ENCODE peak calls at places on chromosomes 4 and X, in ten cellular contexts. V is natural killer cell, H is osteocyte, Q is lower lobe of right lung, O is mammary epithelial cell, M is GM13976, J is hepatocyte, A is body of pancreas, Y is ovary, P is left ventricle myocardium inferior. Z is an unnamed sample.

GRCh38 chrX:18701621-18702361 is 5.7 kb upstream of the PPEF1 start:
- DNase-seq in V (no peak), H (no peak), Q (peak), O (no peak), M (no peak), J (no peak), A (no peak), Y (no peak), P (peak), Z (no peak)

GRCh38 chrX:55839480-55839879 is 121.9 kb downstream of the RRAGB start:
- DNase-seq in V (no peak), H (no peak), Q (no peak), O (no peak), M (no peak), J (peak), A (no peak), Y (no peak), P (no peak), Z (no peak)

GRCh38 chr4:114263233-114263632 is 283.8 kb upstream of the ARSJ start:
- DNase-seq in V (no peak), H (no peak), Q (no peak), O (peak), M (no peak), J (no peak), A (no peak), Y (no peak), P (no peak), Z (no peak)

GRCh38 chr4:176563591-176563990 is 229.1 kb downstream of the VEGFC start:
- DNase-seq in V (no peak), H (no peak), Q (no peak), O (no peak), M (no peak), J (peak), A (no peak), Y (no peak), P (no peak), Z (no peak)

GRCh38 chr4:128286474-128287158 is 997 bp downstream of the PGRMC2 start:
- DNase-seq in V (no peak), H (no peak), Q (no peak), O (peak), M (peak), J (peak), A (peak), Y (no peak), P (no peak), Z (no peak)

GRCh38 chrX:110678591-110678990 is 117.0 kb downstream of the CHRDL1 start:
- DNase-seq in V (no peak), H (no peak), Q (no peak), O (no peak), M (no peak), J (no peak), A (no peak), Y (no peak), P (no peak), Z (no peak)

GRCh38 chrX:111009256-111009655 is 86.7 kb upstream of the PAK3 start:
- DNase-seq in V (no peak), H (no peak), Q (no peak), O (no peak), M (no peak), J (no peak), A (no peak), Y (no peak), P (no peak), Z (no peak)

GRCh38 chr4:186472948-186473347 is 82.4 kb downstream of the MTNR1A start:
- DNase-seq in V (no peak), H (no peak), Q (no peak), O (peak), M (no peak), J (peak), A (no peak), Y (no peak), P (no peak), Z (no peak)

GRCh38 chr4:135605096-135605495 is 1403.5 kb upstream of the PABPC4L start:
- DNase-seq in V (no peak), H (no peak), Q (no peak), O (no peak), M (no peak), J (no peak), A (no peak), Y (no peak), P (no peak), Z (no peak)

GRCh38 chr4:105600951-105601350 is 48.5 kb downstream of the ARHGEF38 start:
- DNase-seq in V (no peak), H (no peak), Q (no peak), O (no peak), M (no peak), J (no peak), A (no peak), Y (no peak), P (no peak), Z (no peak)

GRCh38 chr4:20254517-20255250 is 3.0 kb downstream of the SLIT2 start:
- DNase-seq in V (no peak), H (peak), Q (peak), O (no peak), M (peak), J (peak), A (no peak), Y (peak), P (peak), Z (no peak)

GRCh38 chrX:30659421-30659820 is 6.2 kb downstream of the GK start:
- DNase-seq in V (no peak), H (no peak), Q (no peak), O (peak), M (no peak), J (peak), A (no peak), Y (no peak), P (no peak), Z (no peak)

GRCh38 chr4:82638479-82638878 is 76.7 kb upstream of the TMEM150C start:
- DNase-seq in V (no peak), H (no peak), Q (no peak), O (no peak), M (no peak), J (no peak), A (no peak), Y (no peak), P (no peak), Z (no peak)

GRCh38 chr4:162952232-162952631 is 214.5 kb downstream of the NAF1 start:
- DNase-seq in V (no peak), H (no peak), Q (no peak), O (peak), M (no peak), J (peak), A (no peak), Y (no peak), P (no peak), Z (peak)

GRCh38 chrX:71867680-71868079 is 43.0 kb upstream of the NHSL2 start:
- DNase-seq in V (no peak), H (no peak), Q (no peak), O (no peak), M (peak), J (no peak), A (no peak), Y (no peak), P (no peak), Z (no peak)

GRCh38 chr4:7337196-7338058 is 97.3 kb downstream of the PSAPL1 start:
- DNase-seq in V (no peak), H (no peak), Q (peak), O (no peak), M (no peak), J (no peak), A (no peak), Y (no peak), P (peak), Z (no peak)

GRCh38 chr4:30619679-30620078 is 100.5 kb upstream of the PCDH7 start:
- DNase-seq in V (no peak), H (no peak), Q (no peak), O (no peak), M (no peak), J (no peak), A (no peak), Y (no peak), P (no peak), Z (no peak)

GRCh38 chr4:166675411-166675810 is 558.9 kb downstream of the SPOCK3 start:
- DNase-seq in V (no peak), H (no peak), Q (no peak), O (peak), M (no peak), J (peak), A (no peak), Y (peak), P (no peak), Z (no peak)

GRCh38 chr4:1417522-1418390 is 11.5 kb upstream of the NKX1-1 start:
- DNase-seq in V (no peak), H (peak), Q (peak), O (no peak), M (no peak), J (no peak), A (no peak), Y (no peak), P (no peak), Z (no peak)

GRCh38 chr4:149120331-149121014 is 678.3 kb upstream of the NR3C2 start:
- DNase-seq in V (no peak), H (no peak), Q (no peak), O (no peak), M (no peak), J (no peak), A (no peak), Y (no peak), P (no peak), Z (no peak)

GRCh38 chr4:180141734-180142133 is 2101.5 kb upstream of the TENM3 start:
- DNase-seq in V (no peak), H (no peak), Q (no peak), O (no peak), M (no peak), J (no peak), A (no peak), Y (no peak), P (no peak), Z (no peak)

GRCh38 chr4:25031077-25031606 is 396 bp upstream of the LGI2 start:
- DNase-seq in V (no peak), H (no peak), Q (no peak), O (no peak), M (peak), J (peak), A (peak), Y (peak), P (peak), Z (no peak)

GRCh38 chrX:22520128-22520828 is 247.6 kb downstream of the CBLL2 start:
- DNase-seq in V (no peak), H (no peak), Q (no peak), O (peak), M (no peak), J (no peak), A (no peak), Y (no peak), P (no peak), Z (no peak)

GRCh38 chr4:109729155-109729562 is 711 bp downstream of the PLA2G12A start:
- DNase-seq in V (no peak), H (no peak), Q (no peak), O (peak), M (peak), J (peak), A (peak), Y (no peak), P (no peak), Z (no peak)

GRCh38 chrX:4708970-4709760 is 995.7 kb upstream of the PRKX start:
- DNase-seq in V (no peak), H (no peak), Q (no peak), O (no peak), M (no peak), J (peak), A (peak), Y (no peak), P (no peak), Z (no peak)

GRCh38 chr4:111934294-111934693 is 211.0 kb upstream of the FAM241A start:
- DNase-seq in V (no peak), H (no peak), Q (no peak), O (peak), M (no peak), J (no peak), A (no peak), Y (no peak), P (no peak), Z (no peak)

GRCh38 chrX:102934624-102935023 is 2.4 kb upstream of the RAB40AL start:
- DNase-seq in V (peak), H (no peak), Q (no peak), O (peak), M (peak), J (peak), A (peak), Y (no peak), P (no peak), Z (no peak)

GRCh38 chr4:95267081-95267480 is 281.7 kb downstream of the UNC5C start:
- DNase-seq in V (no peak), H (no peak), Q (no peak), O (peak), M (no peak), J (no peak), A (no peak), Y (no peak), P (no peak), Z (peak)

GRCh38 chr4:176335421-176335820 is 15.7 kb downstream of the SPCS3 start:
- DNase-seq in V (no peak), H (no peak), Q (no peak), O (no peak), M (no peak), J (no peak), A (no peak), Y (no peak), P (no peak), Z (no peak)

GRCh38 chr4:7238300-7238960 is 46.1 kb downstream of the SORCS2 start:
- DNase-seq in V (no peak), H (no peak), Q (no peak), O (no peak), M (no peak), J (no peak), A (no peak), Y (no peak), P (no peak), Z (no peak)

DNA sequence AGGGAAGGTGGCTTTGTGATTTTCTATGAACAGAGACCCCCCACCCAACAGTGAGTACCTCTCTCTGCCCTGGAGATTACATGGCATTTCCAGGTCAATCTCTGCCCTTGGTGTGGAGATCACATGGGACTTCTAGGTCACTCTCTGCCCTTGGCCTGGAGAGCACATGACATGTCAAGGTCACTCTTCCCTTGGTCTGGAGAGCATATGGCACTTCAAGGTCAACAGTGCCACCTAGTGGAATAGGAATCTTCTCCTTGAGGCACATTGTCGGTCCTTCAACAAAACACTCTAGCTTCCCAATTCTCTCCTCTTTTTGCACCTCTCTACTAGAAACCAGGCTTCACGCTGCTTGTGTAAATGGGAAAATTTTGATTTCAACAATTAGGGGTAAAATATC is 66.2 kb upstream of the TACR3 start:
- DNase-seq in V (no peak), H (no peak), Q (no peak), O (peak), M (peak), J (peak), A (no peak), Y (no peak), P (no peak), Z (no peak)
- TF ChIP-seq CTCF in V (no peak), H (peak), Q (peak), O (peak), M (peak), J (peak), A (no peak), Y (no peak), P (peak), Z (peak)

GRCh38 chr4:102715057-102715456 is 45.7 kb downstream of the MANBA start:
- DNase-seq in V (no peak), H (no peak), Q (no peak), O (no peak), M (no peak), J (no peak), A (no peak), Y (no peak), P (no peak), Z (no peak)
- TF ChIP-seq CTCF in V (no peak), H (no peak), Q (no peak), O (no peak), M (no peak), J (no peak), A (no peak), Y (no peak), P (no peak), Z (peak)

GRCh38 chr4:133154725-133155124 is 5.6 kb downstream of the PCDH10 start:
- DNase-seq in V (no peak), H (no peak), Q (no peak), O (no peak), M (peak), J (peak), A (no peak), Y (no peak), P (no peak), Z (no peak)
- TF ChIP-seq CTCF in V (no peak), H (peak), Q (peak), O (peak), M (peak), J (peak), A (peak), Y (no peak), P (peak), Z (peak)

DNA sequence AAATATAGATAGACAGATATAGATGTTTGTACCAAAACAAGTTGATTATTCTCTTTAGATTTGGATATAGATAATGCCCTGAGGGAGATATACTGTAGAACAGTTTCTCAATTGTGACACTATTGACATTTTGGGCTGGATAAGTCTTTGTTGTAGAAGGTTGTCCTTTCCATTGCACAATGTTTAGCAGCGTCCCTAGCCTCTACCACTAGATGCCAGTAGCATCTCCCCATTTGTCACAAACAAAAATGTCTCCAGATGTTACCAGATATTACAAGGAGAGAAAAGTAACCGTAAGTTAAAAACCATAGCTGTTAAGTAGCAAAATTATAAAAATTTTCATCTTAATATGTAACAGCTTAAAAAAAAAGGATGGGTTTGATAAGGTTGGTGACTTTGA is 2595.3 kb downstream of the ARAP2 start:
- DNase-seq in V (no peak), H (no peak), Q (no peak), O (peak), M (no peak), J (peak), A (no peak), Y (no peak), P (no peak), Z (no peak)
- TF ChIP-seq CTCF in V (no peak), H (peak), Q (peak), O (no peak), M (no peak), J (peak), A (no peak), Y (no peak), P (no peak), Z (peak)

DNA sequence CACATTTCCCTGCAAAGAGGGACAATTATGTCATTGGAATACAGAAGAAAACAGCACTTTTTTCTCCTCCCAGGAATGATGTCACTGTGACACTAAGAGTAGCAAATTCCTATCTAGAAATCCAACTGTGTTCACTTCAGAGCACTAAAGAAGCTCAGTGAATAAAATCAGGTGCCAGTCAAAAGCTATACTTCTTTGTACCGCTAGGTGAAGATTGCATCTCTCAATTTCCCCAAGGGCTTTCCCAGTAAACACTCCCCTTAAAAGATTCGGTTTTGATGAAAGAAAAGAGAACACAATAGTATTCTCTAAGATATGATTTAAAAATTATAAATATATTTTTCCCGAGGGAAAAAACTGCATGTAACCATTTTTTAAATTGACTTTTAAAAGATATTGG is 104.7 kb upstream of the MID1 start:
- DNase-seq in V (no peak), H (no peak), Q (no peak), O (no peak), M (peak), J (no peak), A (no peak), Y (no peak), P (no peak), Z (no peak)
- TF ChIP-seq CTCF in V (no peak), H (no peak), Q (no peak), O (no peak), M (no peak), J (peak), A (no peak), Y (no peak), P (peak), Z (peak)

GRCh38 chr4:74975082-74975481 is 42.2 kb downstream of the PARM1 start:
- DNase-seq in V (no peak), H (no peak), Q (no peak), O (no peak), M (no peak), J (no peak), A (no peak), Y (no peak), P (no peak), Z (no peak)

GRCh38 chr4:74968456-74969164 is 35.7 kb downstream of the PARM1 start:
- DNase-seq in V (no peak), H (no peak), Q (no peak), O (no peak), M (no peak), J (no peak), A (no peak), Y (no peak), P (no peak), Z (no peak)

GRCh38 chr4:74970577-74970976 is 37.7 kb downstream of the PARM1 start:
- DNase-seq in V (no peak), H (no peak), Q (no peak), O (no peak), M (no peak), J (no peak), A (no peak), Y (no peak), P (no peak), Z (no peak)

GRCh38 chr4:74967324-74967723 is 34.4 kb downstream of the PARM1 start:
- DNase-seq in V (no peak), H (no peak), Q (no peak), O (peak), M (no peak), J (no peak), A (peak), Y (no peak), P (no peak), Z (no peak)

GRCh38 chr4:74969507-74970474 is 36.9 kb downstream of the PARM1 start:
- DNase-seq in V (no peak), H (no peak), Q (no peak), O (no peak), M (no peak), J (peak), A (peak), Y (no peak), P (peak), Z (no peak)
- TF ChIP-seq CTCF in V (no peak), H (no peak), Q (peak), O (no peak), M (no peak), J (peak), A (peak), Y (no peak), P (peak), Z (peak)

Z was measured in epithelial cell of proximal tubule.